ENCODE peak calls at places on chromosome 18, in nine cellular contexts. P is activated CD4-positive, alpha-beta T cell treated with anti-CD3 and anti-CD28 coated beads for 24 hours; L is AG09319; C is AG04449; A is nephron progenitor cell; E is GDM1; R is activated T-cell treated with anti-CD3 and anti-CD28 coated beads for 1 hour; I is stimulated activated CD4-positive, alpha-beta T cell treated with anti-CD3 and anti-CD28 coated beads, TNF-alpha, amount 100 ng/mL, for 24 hours; U is left ventricle myocardium inferior. W is an unnamed sample.

GRCh38 chr18:57998461-57998860 is 45.6 kb upstream of the NEDD4L start:
- DNase-seq in P (no peak), L (no peak), C (no peak), A (no peak), E (no peak), R (no peak), I (no peak), U (no peak), W (no peak)

GRCh38 chr18:63216911-63217311 is 102.7 kb downstream of the BCL2 start:
- DNase-seq in P (no peak), L (no peak), C (no peak), A (no peak), E (no peak), R (no peak), I (no peak), U (no peak), W (no peak)

GRCh38 chr18:36028859-36029258 is 38.5 kb downstream of the RPRD1A start:
- DNase-seq in P (no peak), L (no peak), C (no peak), A (no peak), E (no peak), R (no peak), I (no peak), U (no peak), W (no peak)

GRCh38 chr18:35485852-35486251 is 11.9 kb downstream of the INO80C start:
- DNase-seq in P (no peak), L (no peak), C (no peak), A (no peak), E (no peak), R (no peak), I (no peak), U (no peak), W (no peak)

GRCh38 chr18:58937913-58938312 is 73.2 kb downstream of the ZNF532 start:
- DNase-seq in P (no peak), L (no peak), C (peak; percentile 33), A (no peak), E (no peak), R (no peak), I (no peak), U (no peak), W (no peak)

GRCh38 chr18:10401489-10401888 is 52.9 kb upstream of the APCDD1 start:
- DNase-seq in P (no peak), L (no peak), C (no peak), A (peak; percentile 38), E (no peak), R (no peak), I (no peak), U (no peak), W (no peak)

GRCh38 chr18:69397096-69397495 is 3.6 kb upstream of the DOK6 start:
- DNase-seq in P (no peak), L (no peak), C (no peak), A (peak; percentile 9), E (no peak), R (no peak), I (no peak), U (no peak), W (no peak)

GRCh38 chr18:21362921-21363320 is 120.9 kb downstream of the GREB1L start:
- DNase-seq in P (no peak), L (no peak), C (no peak), A (no peak), E (no peak), R (no peak), I (no peak), U (no peak), W (no peak)

GRCh38 chr18:34808389-34808788 is 98.3 kb downstream of the DTNA start:
- DNase-seq in P (no peak), L (no peak), C (no peak), A (no peak), E (no peak), R (no peak), I (no peak), U (no peak), W (no peak)

GRCh38 chr18:22559414-22560282 is 141.9 kb upstream of the CTAGE1 start:
- DNase-seq in P (no peak), L (no peak), C (no peak), A (peak; percentile 74), E (no peak), R (no peak), I (no peak), U (peak; percentile 78), W (no peak)

GRCh38 chr18:59448546-59448945 is 89.5 kb upstream of the LMAN1 start:
- DNase-seq in P (no peak), L (peak; percentile 7), C (no peak), A (no peak), E (no peak), R (no peak), I (no peak), U (no peak), W (peak; percentile 68)

GRCh38 chr18:75115514-75115913 is 93.4 kb downstream of the PTGR3 start:
- DNase-seq in P (no peak), L (no peak), C (no peak), A (no peak), E (no peak), R (no peak), I (no peak), U (no peak), W (no peak)

GRCh38 chr18:41967680-41968079 is 12.6 kb downstream of the PIK3C3 start:
- DNase-seq in P (no peak), L (no peak), C (no peak), A (no peak), E (no peak), R (no peak), I (no peak), U (no peak), W (no peak)

GRCh38 chr18:36328385-36328858 is 30.9 kb downstream of the FHOD3 start:
- DNase-seq in P (no peak), L (no peak), C (no peak), A (no peak), E (no peak), R (no peak), I (no peak), U (no peak), W (no peak)

GRCh38 chr18:28834889-28835288 is 658.0 kb upstream of the CDH2 start:
- DNase-seq in P (no peak), L (peak; percentile 38), C (no peak), A (no peak), E (no peak), R (no peak), I (no peak), U (no peak), W (peak; percentile 49)

GRCh38 chr18:60466671-60467070 is 94.1 kb upstream of the MC4R start:
- DNase-seq in P (no peak), L (peak; percentile 5), C (no peak), A (no peak), E (no peak), R (no peak), I (no peak), U (no peak), W (peak; percentile 82)

GRCh38 chr18:45839415-45840395 is 14.2 kb downstream of the SIGLEC15 start:
- DNase-seq in P (no peak), L (no peak), C (no peak), A (no peak), E (peak; percentile 21), R (no peak), I (no peak), U (no peak), W (peak; percentile 27)

GRCh38 chr18:54089749-54090459 is 134.6 kb downstream of the MBD2 start:
- DNase-seq in P (no peak), L (no peak), C (no peak), A (no peak), E (no peak), R (no peak), I (no peak), U (no peak), W (no peak)

GRCh38 chr18:33781429-33781828 is 203.4 kb downstream of the ASXL3 start:
- DNase-seq in P (no peak), L (no peak), C (no peak), A (no peak), E (no peak), R (no peak), I (no peak), U (no peak), W (no peak)

GRCh38 chr18:10320848-10321247 is 133.6 kb upstream of the APCDD1 start:
- DNase-seq in P (no peak), L (no peak), C (peak; percentile 19), A (no peak), E (no peak), R (no peak), I (no peak), U (no peak), W (no peak)

GRCh38 chr18:36419913-36420531 is 122.5 kb downstream of the FHOD3 start:
- DNase-seq in P (no peak), L (no peak), C (no peak), A (no peak), E (no peak), R (no peak), I (no peak), U (no peak), W (no peak)

GRCh38 chr18:70490008-70490933 is 201.4 kb downstream of the SOCS6 start:
- DNase-seq in P (peak; percentile 10), L (no peak), C (no peak), A (peak; percentile 50), E (peak; percentile 44), R (peak; percentile 13), I (no peak), U (no peak), W (peak; percentile 39)